ENCODE peak calls at places on chromosomes 7 and 10, in four cellular contexts. Z, I, R and V are unnamed samples.

GRCh38 chr10:3105905-3106304 is 38.6 kb downstream of the PFKP start:
- DNase-seq in Z (no peak), I (peak), R (no peak), V (no peak)

GRCh38 chr10:108957681-108958080 is 965.6 kb downstream of the XPNPEP1 start:
- DNase-seq in Z (no peak), I (no peak), R (no peak), V (no peak)

GRCh38 chr7:120586561-120586960 is 271.4 kb downstream of the TSPAN12 start:
- DNase-seq in Z (no peak), I (no peak), R (no peak), V (no peak)

GRCh38 chr10:12780634-12781601 is 220.6 kb downstream of the CCDC3 start:
- DNase-seq in Z (no peak), I (no peak), R (no peak), V (no peak)

GRCh38 chr10:34061846-34062245 is 727.4 kb upstream of the NRP1 start:
- DNase-seq in Z (no peak), I (no peak), R (no peak), V (no peak)

GRCh38 chr10:119079572-119080520 is 771 bp downstream of the EIF3A start:
- DNase-seq in Z (peak), I (peak), R (no peak), V (peak)

GRCh38 chr7:1989049-1989860 is 243.5 kb downstream of the MAD1L1 start:
- DNase-seq in Z (no peak), I (no peak), R (no peak), V (no peak)

GRCh38 chr7:26279405-26279804 is 12.3 kb upstream of the SNX10 start:
- DNase-seq in Z (no peak), I (no peak), R (no peak), V (no peak)

GRCh38 chr7:73738220-73738611 is 386 bp downstream of the ABHD11 start:
- DNase-seq in Z (peak), I (peak), R (no peak), V (no peak)

GRCh38 chr10:48464121-48464870 is 140.6 kb downstream of the ARHGAP22 start:
- DNase-seq in Z (peak), I (no peak), R (no peak), V (peak)

GRCh38 chr7:21371371-21371770 is 56.5 kb upstream of the SP4 start:
- DNase-seq in Z (no peak), I (no peak), R (no peak), V (no peak)

GRCh38 chr10:31584789-31585406 is 265.9 kb downstream of the ZEB1 start:
- DNase-seq in Z (no peak), I (no peak), R (no peak), V (no peak)

GRCh38 chr7:47689558-47689957 is 107.6 kb upstream of the TNS3 start:
- DNase-seq in Z (no peak), I (no peak), R (no peak), V (no peak)

GRCh38 chr10:71644307-71645180 is 75.0 kb downstream of the C10orf105 start:
- DNase-seq in Z (no peak), I (no peak), R (no peak), V (no peak)

GRCh38 chr10:76970795-76971519 is 666.7 kb downstream of the KCNMA1 start:
- DNase-seq in Z (no peak), I (no peak), R (no peak), V (no peak)

GRCh38 chr7:152523916-152524315 is 88.1 kb upstream of the KMT2C start:
- DNase-seq in Z (no peak), I (no peak), R (no peak), V (no peak)

GRCh38 chr7:44914992-44915607 is 29.8 kb upstream of the PURB start:
- DNase-seq in Z (no peak), I (no peak), R (no peak), V (no peak)

GRCh38 chr7:139635521-139636240 is 112.2 kb downstream of the CLEC2L start:
- DNase-seq in Z (no peak), I (no peak), R (no peak), V (no peak)

GRCh38 chr7:410395-410910 is 109.2 kb downstream of the PDGFA start:
- DNase-seq in Z (no peak), I (peak), R (no peak), V (no peak)

GRCh38 chr7:42457663-42458062 is 220.7 kb upstream of the GLI3 start:
- DNase-seq in Z (no peak), I (no peak), R (no peak), V (no peak)

GRCh38 chr10:128579280-128579679 is 453.1 kb upstream of the MKI67 start:
- DNase-seq in Z (no peak), I (no peak), R (no peak), V (no peak)

GRCh38 chr10:72030762-72031543 is 57.4 kb downstream of the SPOCK2 start:
- DNase-seq in Z (peak), I (no peak), R (no peak), V (no peak)

GRCh38 chr10:8311526-8312070 is 257.1 kb downstream of the GATA3 start:
- DNase-seq in Z (no peak), I (no peak), R (no peak), V (no peak)

GRCh38 chr10:76675951-76676587 is 961.5 kb downstream of the KCNMA1 start:
- DNase-seq in Z (no peak), I (peak), R (no peak), V (no peak)

GRCh38 chr7:66720571-66720970 is 20.0 kb upstream of the RABGEF1 start:
- DNase-seq in Z (no peak), I (no peak), R (no peak), V (no peak)

GRCh38 chr10:123651421-123652047 is 14.6 kb upstream of the GPR26 start:
- DNase-seq in Z (peak), I (peak), R (no peak), V (peak)

GRCh38 chr10:133445268-133445732 is 8.4 kb upstream of the SCART1 start:
- DNase-seq in Z (peak), I (peak), R (no peak), V (peak)

GRCh38 chr7:92528188-92528957 is at the start of the genes PEX1 and RBM48:
- DNase-seq in Z (peak), I (peak), R (peak), V (peak)
- TF ChIP-seq CTCF in Z (no peak), I (peak), R (peak), V (peak)

DNA sequence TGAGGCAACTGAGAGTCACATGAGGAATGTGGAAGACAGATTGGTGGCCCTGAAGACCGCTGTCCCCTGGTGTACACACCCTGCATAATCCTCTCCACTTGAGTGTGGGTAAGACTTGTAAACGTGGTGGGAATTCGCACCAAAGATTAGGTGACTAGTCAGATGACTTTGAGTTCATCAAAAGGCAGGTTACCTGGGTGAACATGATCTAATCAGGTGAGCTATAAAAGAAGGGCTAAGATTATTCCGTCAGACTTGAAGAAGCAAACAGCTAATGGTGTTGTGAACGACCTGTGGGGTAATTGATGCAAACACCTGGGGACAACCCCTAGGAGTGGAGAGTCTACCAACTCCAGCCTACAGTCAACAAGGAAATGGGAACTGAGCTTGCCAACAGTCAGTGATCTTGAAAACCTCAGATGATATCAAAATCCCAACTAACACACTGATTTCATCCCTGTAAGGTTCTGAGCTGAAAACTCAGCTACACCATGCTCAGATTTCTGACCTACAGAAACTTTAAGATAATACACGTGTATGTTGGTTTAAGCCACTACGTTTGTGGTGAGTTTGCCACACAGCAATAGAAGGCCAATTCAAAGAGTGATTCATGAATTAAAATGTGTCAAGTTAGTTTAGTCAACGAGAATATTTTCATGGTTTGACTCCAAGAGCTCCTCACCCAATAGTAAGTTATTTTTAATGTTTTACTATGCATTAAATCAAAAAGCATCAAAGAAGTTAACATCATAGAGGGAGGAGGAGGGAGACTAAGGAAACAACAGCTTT is 16.7 kb downstream of the PRTFDC1 start:
- DNase-seq in Z (no peak), I (no peak), R (no peak), V (no peak)
- TF ChIP-seq CTCF in Z (no peak), I (no peak), R (peak), V (no peak)

GRCh38 chr10:97332586-97333350 is 1.8 kb downstream of the FRAT2 start:
- DNase-seq in Z (peak), I (no peak), R (peak), V (no peak)
- TF ChIP-seq CTCF in Z (no peak), I (no peak), R (peak), V (no peak)

GRCh38 chr7:36633377-36633776 is 90.9 kb downstream of the AOAH start:
- DNase-seq in Z (no peak), I (no peak), R (no peak), V (no peak)
- TF ChIP-seq CTCF in Z (no peak), I (no peak), R (no peak), V (no peak)

GRCh38 chr7:16114633-16115032 is 306.7 kb downstream of the CRPPA start:
- DNase-seq in Z (no peak), I (no peak), R (peak), V (no peak)
- TF ChIP-seq CTCF in Z (no peak), I (peak), R (peak), V (peak)

GRCh38 chr7:149716007-149716931 is 57.1 kb downstream of the ZNF467 start:
- DNase-seq in Z (no peak), I (no peak), R (no peak), V (no peak)
- TF ChIP-seq CTCF in Z (no peak), I (no peak), R (no peak), V (no peak)